ENCODE peak calls at places on chromosomes 11 and 22, in five cellular contexts. W is mesenchymal stem cell, B is H9, T is H1, V is trophoblast cell. Q is an unnamed sample.

GRCh38 chr11:15468471-15468870 is 353.7 kb downstream of the INSC start:
- DNase-seq in B (no peak), V (no peak), W (peak; percentile 19), T (no peak), Q (no peak)

GRCh38 chr11:102318469-102318868 is 1.2 kb downstream of the BIRC3 start:
- DNase-seq in V (no peak), T (no peak), W (no peak), B (no peak), Q (no peak)

GRCh38 chr11:59206635-59207034 is 6.1 kb downstream of the MPEG1 start:
- DNase-seq in T (peak; percentile 27), B (peak; percentile 65), V (peak; percentile 58), W (peak; percentile 46), Q (no peak)

GRCh38 chr22:49788492-49788891 is 39.2 kb downstream of the BRD1 start:
- DNase-seq in T (no peak), V (no peak), B (no peak), W (peak; percentile 10), Q (no peak)

GRCh38 chr11:83033972-83034672 is 37.6 kb downstream of the RAB30 start:
- DNase-seq in W (peak; percentile 43), B (no peak), T (no peak), V (no peak), Q (no peak)

GRCh38 chr22:19868333-19868732 is 13.7 kb upstream of the GNB1L start:
- DNase-seq in W (no peak), T (no peak), V (no peak), B (peak; percentile 26), Q (no peak)

GRCh38 chr22:39988386-39989114 is 6.2 kb upstream of the FAM83F start:
- DNase-seq in T (no peak), V (no peak), W (no peak), B (no peak), Q (no peak)

GRCh38 chr11:30453705-30454104 is 130.8 kb downstream of the ARL14EP start:
- DNase-seq in T (peak; percentile 51), B (peak; percentile 58), W (no peak), V (no peak), Q (no peak)

GRCh38 chr22:20155330-20156041 is 4.6 kb upstream of the CCDC188 start:
- DNase-seq in W (no peak), B (no peak), V (no peak), T (no peak), Q (no peak)

GRCh38 chr22:40758390-40758789 is 60.8 kb downstream of the SLC25A17 start:
- DNase-seq in V (no peak), W (no peak), B (no peak), T (no peak), Q (no peak)

GRCh38 chr11:34595391-34595790 is 25.5 kb upstream of the EHF start:
- DNase-seq in B (no peak), T (no peak), W (no peak), V (no peak), Q (no peak)

GRCh38 chr11:19633276-19633675 is 79.4 kb upstream of the NAV2 start:
- DNase-seq in T (no peak), B (no peak), W (no peak), V (no peak), Q (no peak)

GRCh38 chr11:116607027-116607426 is 165.8 kb downstream of the BUD13 start:
- DNase-seq in B (no peak), V (no peak), T (no peak), W (no peak), Q (no peak)

GRCh38 chr11:84819128-84819527 is 808.0 kb downstream of the DLG2 start:
- DNase-seq in V (no peak), B (no peak), W (peak; percentile 2), T (no peak), Q (no peak)

GRCh38 chr11:798093-798713 is at the start of gene SLC25A22:
- DNase-seq in W (peak; percentile 78), B (peak; percentile 80), T (no peak), V (peak; percentile 70), Q (peak; percentile 83)

GRCh38 chr11:120102862-120103118 is 35.1 kb downstream of the TRIM29 start:
- DNase-seq in W (no peak), T (no peak), B (no peak), V (no peak), Q (no peak)

GRCh38 chr22:49886346-49887073 is 31.7 kb downstream of the ALG12 start:
- DNase-seq in W (no peak), V (no peak), B (no peak), T (no peak), Q (no peak)

GRCh38 chr11:46903846-46904245 is 14.5 kb downstream of the LRP4 start:
- DNase-seq in V (no peak), W (no peak), B (no peak), T (no peak), Q (no peak)

GRCh38 chr22:34333285-34333684 is 413.0 kb upstream of the LARGE1 start:
- DNase-seq in B (peak; percentile 39), V (no peak), T (no peak), W (no peak), Q (no peak)
- H2BK12ac ChIP-seq in B (no peak overlapping the region), V (no peak overlapping the region), T (no peak overlapping the region), W (no peak overlapping the region), Q (no peak overlapping the region)

GRCh38 chr11:114209343-114209742 is 86.9 kb upstream of the NNMT start:
- DNase-seq in B (no peak), V (no peak), W (no peak), T (no peak), Q (peak; percentile 66)
- H2BK12ac ChIP-seq in B (no peak overlapping the region), V (peak overlapping the region; percentile 23), W (no peak overlapping the region), T (no peak overlapping the region), Q (no peak overlapping the region)

GRCh38 chr11:129346916-129347315 is 28.7 kb upstream of the BARX2 start:
- DNase-seq in W (peak; percentile 10), T (no peak), B (no peak), V (no peak), Q (no peak)
- H2BK12ac ChIP-seq in W (no peak overlapping the region), T (no peak overlapping the region), B (no peak overlapping the region), V (no peak overlapping the region), Q (no peak overlapping the region)

GRCh38 chr11:2522636-2523255 is 77.9 kb downstream of the KCNQ1 start:
- DNase-seq in W (no peak), B (peak; percentile 19), V (no peak), T (no peak), Q (no peak)

GRCh38 chr11:2525941-2526807 is 81.4 kb downstream of the KCNQ1 start:
- DNase-seq in T (no peak), V (no peak), B (peak; percentile 18), W (no peak), Q (no peak)

GRCh38 chr11:2523821-2524391 is 79.1 kb downstream of the KCNQ1 start:
- DNase-seq in T (no peak), V (no peak), W (no peak), B (peak; percentile 18), Q (no peak)

GRCh38 chr11:2525166-2525861 is 80.5 kb downstream of the KCNQ1 start:
- DNase-seq in V (no peak), T (no peak), B (peak; percentile 19), W (no peak), Q (no peak)

GRCh38 chr11:2524446-2525165 is 79.8 kb downstream of the KCNQ1 start:
- DNase-seq in V (no peak), W (no peak), B (no peak), T (no peak), Q (no peak)
- H2BK12ac ChIP-seq in V (no peak overlapping the region), W (no peak overlapping the region), B (no peak overlapping the region), T (no peak overlapping the region), Q (no peak overlapping the region)

DNA sequence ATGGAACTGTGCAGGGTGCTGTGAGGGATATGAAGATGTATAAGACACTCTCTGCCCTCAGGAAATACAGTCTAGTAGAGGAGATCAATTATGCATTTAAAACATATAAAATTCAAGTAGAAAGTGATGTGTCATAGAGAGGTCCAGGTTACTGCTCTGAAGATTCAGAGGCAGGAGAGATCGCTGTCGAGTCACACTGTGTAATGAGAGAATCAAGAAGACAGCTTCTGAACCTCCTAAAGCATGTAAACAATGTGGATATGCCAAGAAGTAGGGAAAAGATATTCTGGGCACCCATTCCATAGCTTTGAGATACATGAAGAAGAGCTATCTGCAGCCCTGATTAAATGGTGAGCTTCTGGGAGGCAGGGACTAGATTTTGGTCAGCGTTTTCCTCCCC is 16.7 kb downstream of the SSH3 start:
- DNase-seq in W (no peak), T (no peak), V (no peak), B (no peak), Q (no peak)
- H2BK12ac ChIP-seq in W (no peak overlapping the region), T (no peak overlapping the region), V (no peak overlapping the region), B (no peak overlapping the region), Q (no peak overlapping the region)

GRCh38 chr11:69203901-69204245 is 48.1 kb downstream of the SMIM38 start:
- DNase-seq in V (no peak), T (no peak), B (no peak), W (no peak), Q (no peak)

GRCh38 chr11:69202511-69203221 is 46.9 kb downstream of the SMIM38 start:
- DNase-seq in W (no peak), B (no peak), T (no peak), V (no peak), Q (no peak)

GRCh38 chr11:69200331-69201047 is 44.8 kb downstream of the SMIM38 start:
- DNase-seq in W (no peak), T (no peak), V (no peak), B (no peak), Q (peak; percentile 24)

GRCh38 chr11:69201048-69201365 is 45.3 kb downstream of the SMIM38 start:
- DNase-seq in B (no peak), T (no peak), V (no peak), W (no peak), Q (no peak)

GRCh38 chr11:69201764-69202370 is 46.1 kb downstream of the SMIM38 start:
- DNase-seq in T (no peak), B (no peak), V (no peak), W (no peak), Q (no peak)
- H2BK12ac ChIP-seq in T (no peak overlapping the region), B (no peak overlapping the region), V (no peak overlapping the region), W (no peak overlapping the region), Q (no peak overlapping the region)

GRCh38 chr11:11071483-11071882 is 213.6 kb upstream of the ZBED5 start:
- DNase-seq in T (no peak), W (no peak), B (no peak), V (no peak), Q (no peak)
- H2BK12ac ChIP-seq in T (peak overlapping the region; percentile 97), W (no peak overlapping the region), B (no peak overlapping the region), V (no peak overlapping the region), Q (no peak overlapping the region)

GRCh38 chr11:67644472-67645418 is 5.2 kb upstream of the TBX10 start:
- DNase-seq in V (no peak), B (peak; percentile 47), T (no peak), W (no peak), Q (no peak)

GRCh38 chr11:67642148-67642475 is 2.5 kb upstream of the TBX10 start:
- DNase-seq in V (no peak), W (no peak), B (no peak), T (no peak), Q (no peak)

GRCh38 chr11:67642490-67643120 is 3.0 kb upstream of the TBX10 start:
- DNase-seq in T (no peak), V (no peak), B (no peak), W (no peak), Q (no peak)

GRCh38 chr11:67645521-67646457 is 4.7 kb downstream of the ACY3 start:
- DNase-seq in B (peak; percentile 65), V (no peak), W (no peak), T (no peak), Q (no peak)

GRCh38 chr11:67644042-67644441 is 4.5 kb upstream of the TBX10 start:
- DNase-seq in V (no peak), B (peak; percentile 48), T (no peak), W (no peak), Q (no peak)
- H2BK12ac ChIP-seq in V (no peak overlapping the region), B (no peak overlapping the region), T (no peak overlapping the region), W (no peak overlapping the region), Q (no peak overlapping the region)